ENCODE peak calls at places on chromosome 7, in five cellular contexts. A is HepG2, D is IMR-90, S is K562, B is SK-N-SH. N is an unnamed sample.

GRCh38 chr7:11668727-11669126 is 163.3 kb downstream of the THSD7A start:
- DNase-seq in S (no peak), D (no peak), A (no peak), B (no peak), N (no peak)

GRCh38 chr7:155864271-155864985 is 52.2 kb upstream of the SHH start:
- DNase-seq in D (no peak), A (no peak), S (no peak), B (no peak), N (no peak)

GRCh38 chr7:111126987-111127386 is 36.1 kb downstream of the LRRN3 start:
- DNase-seq in D (peak), B (no peak), S (peak), A (no peak), N (no peak)

GRCh38 chr7:32616625-32617024 is 121.3 kb downstream of the AVL9 start:
- DNase-seq in B (no peak), D (peak), A (no peak), S (peak), N (no peak)

GRCh38 chr7:116443101-116443523 is 56.4 kb upstream of the CAV2 start:
- DNase-seq in S (no peak), A (peak), D (peak), B (peak), N (no peak)

GRCh38 chr7:10973942-10974716 is 457 bp downstream of the PHF14 start:
- DNase-seq in D (peak), B (peak), A (peak), S (peak), N (no peak)

GRCh38 chr7:102883098-102883860 is 29.5 kb upstream of the LRRC17 start:
- DNase-seq in A (no peak), S (no peak), B (no peak), D (peak), N (no peak)

GRCh38 chr7:112120818-112121217 is 85.4 kb downstream of the DOCK4 start:
- DNase-seq in D (no peak), B (no peak), S (no peak), A (no peak), N (peak)

GRCh38 chr7:32774411-32774970 is 117.1 kb downstream of the KBTBD2 start:
- DNase-seq in D (no peak), B (no peak), S (no peak), A (no peak), N (no peak)

GRCh38 chr7:122638459-122638858 is 60.5 kb downstream of the RNF133 start:
- DNase-seq in D (no peak), B (no peak), S (no peak), A (no peak), N (no peak)

GRCh38 chr7:80838643-80839042 is 80.2 kb downstream of the SEMA3C start:
- DNase-seq in D (no peak), A (no peak), B (no peak), S (no peak), N (no peak)

GRCh38 chr7:18497800-18498199 is 2.3 kb downstream of the HDAC9 start:
- DNase-seq in S (no peak), A (no peak), B (no peak), D (no peak), N (no peak)

GRCh38 chr7:116354171-116354545 is 143.8 kb downstream of the TES start:
- DNase-seq in A (no peak), B (no peak), D (peak), S (no peak), N (no peak)

GRCh38 chr7:100949931-100950443 is 653 bp downstream of the MUC3A start:
- DNase-seq in A (no peak), D (no peak), S (no peak), B (no peak), N (no peak)

GRCh38 chr7:25807212-25807611 is 344.8 kb upstream of the NFE2L3 start:
- DNase-seq in B (no peak), D (no peak), S (no peak), A (no peak), N (no peak)

GRCh38 chr7:25809441-25809840 is 342.6 kb upstream of the NFE2L3 start:
- DNase-seq in A (no peak), D (no peak), B (no peak), S (no peak), N (no peak)

GRCh38 chr7:25815711-25816110 is 336.3 kb upstream of the NFE2L3 start:
- DNase-seq in S (no peak), D (no peak), A (no peak), B (no peak), N (no peak)

GRCh38 chr7:25813381-25813780 is 338.6 kb upstream of the NFE2L3 start:
- DNase-seq in S (no peak), A (no peak), B (no peak), D (no peak), N (no peak)

GRCh38 chr7:25812086-25812855 is 339.7 kb upstream of the NFE2L3 start:
- DNase-seq in B (no peak), S (no peak), D (no peak), A (no peak), N (no peak)
- TF ChIP-seq MXI1 in B (no peak), S (no peak), D (no peak), A (no peak), N (no peak)

GRCh38 chr7:41820117-41820671 is 117.3 kb upstream of the INHBA start:
- DNase-seq in B (no peak), S (no peak), D (no peak), A (no peak), N (no peak)
- TF ChIP-seq MXI1 in B (no peak), S (no peak), D (no peak), A (no peak), N (no peak)

DNA sequence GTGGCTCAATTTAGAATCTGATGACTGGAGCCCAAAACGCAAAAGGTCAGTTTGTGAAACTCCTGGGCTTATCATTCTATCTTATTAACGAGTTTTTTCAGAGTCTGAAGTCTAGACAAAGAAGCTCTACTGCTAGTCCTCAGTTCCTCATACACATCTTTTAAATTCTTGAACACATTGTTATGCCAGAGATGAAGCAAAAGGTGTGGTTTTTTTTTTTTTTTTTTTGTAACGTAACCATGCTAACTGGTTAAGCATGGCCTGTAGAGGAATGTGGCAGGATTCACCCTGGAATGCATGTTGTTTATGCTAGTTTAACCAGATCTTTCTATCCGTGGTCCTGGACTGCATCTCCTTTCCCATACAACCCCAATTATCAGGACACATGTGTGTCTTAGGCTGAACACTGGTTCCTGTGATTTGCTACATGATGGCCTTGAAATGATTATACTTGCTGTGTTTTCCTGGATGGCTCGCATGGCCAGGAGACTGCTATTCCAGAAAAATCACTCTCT is 79.3 kb upstream of the MDFIC start:
- DNase-seq in S (no peak), D (no peak), A (no peak), B (no peak), N (no peak)
- TF ChIP-seq MXI1 in S (no peak), D (no peak), A (no peak), B (no peak), N (no peak)

DNA sequence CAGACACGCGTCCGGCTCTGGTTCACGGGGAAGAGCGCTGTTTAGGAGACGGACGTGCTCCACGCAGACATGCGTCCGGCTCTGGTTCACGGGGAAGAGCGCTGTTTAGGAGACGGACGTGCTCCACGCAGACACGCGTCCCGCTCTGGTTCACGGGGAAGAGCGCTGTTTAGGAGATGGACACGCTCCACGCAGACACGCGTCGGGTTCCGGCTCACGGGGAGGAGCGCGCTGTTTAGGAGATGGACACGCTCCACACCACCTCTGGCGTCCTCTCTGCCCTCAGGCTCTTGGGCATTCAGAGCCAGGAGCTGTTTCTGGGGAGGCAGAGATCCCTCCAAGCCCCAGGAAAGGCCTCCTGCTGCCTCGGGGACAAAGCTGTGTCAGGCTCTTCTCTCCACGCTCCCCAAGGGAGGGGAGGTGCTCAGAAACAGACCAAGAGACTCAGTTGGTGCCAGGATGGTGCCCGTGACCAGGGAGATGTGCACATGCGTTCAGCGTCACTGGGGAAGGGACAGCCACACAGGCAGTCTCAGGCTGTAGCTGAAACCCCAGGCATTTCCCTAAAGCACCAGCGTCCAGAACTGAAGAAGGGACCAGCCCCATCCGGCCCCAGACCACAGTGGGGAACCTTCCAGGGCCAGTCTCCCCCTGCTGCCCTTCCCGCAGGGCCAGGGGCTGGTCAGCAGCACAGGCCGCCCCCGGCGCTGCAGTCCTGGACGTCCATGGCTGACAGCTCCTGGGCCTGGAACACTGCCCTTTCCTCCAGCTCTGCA is 175.6 kb downstream of the ELFN1 start:
- DNase-seq in D (no peak), B (peak), A (no peak), S (no peak), N (no peak)
- TF ChIP-seq MXI1 in D (no peak), B (no peak), A (no peak), S (no peak), N (no peak)

GRCh38 chr7:47266799-47267198 is 315.1 kb downstream of the TNS3 start:
- DNase-seq in B (no peak), D (peak), A (peak), S (peak), N (no peak)
- TF ChIP-seq MXI1 in B (no peak), D (no peak), A (no peak), S (no peak), N (no peak)

GRCh38 chr7:16982640-16983103 is 100.9 kb upstream of the AGR3 start:
- DNase-seq in S (peak), B (peak), A (peak), D (peak), N (no peak)
- TF ChIP-seq MXI1 in S (no peak), B (no peak), A (no peak), D (no peak), N (no peak)

GRCh38 chr7:113410791-113411190 is 292.4 kb upstream of the SMIM30 start:
- DNase-seq in B (no peak), D (no peak), S (no peak), A (no peak), N (no peak)

GRCh38 chr7:113408999-113409398 is 290.6 kb upstream of the SMIM30 start:
- DNase-seq in B (no peak), S (no peak), A (no peak), D (no peak), N (no peak)

GRCh38 chr7:113412410-113412809 is 294.1 kb upstream of the SMIM30 start:
- DNase-seq in D (no peak), A (no peak), B (no peak), S (no peak), N (no peak)

DNA sequence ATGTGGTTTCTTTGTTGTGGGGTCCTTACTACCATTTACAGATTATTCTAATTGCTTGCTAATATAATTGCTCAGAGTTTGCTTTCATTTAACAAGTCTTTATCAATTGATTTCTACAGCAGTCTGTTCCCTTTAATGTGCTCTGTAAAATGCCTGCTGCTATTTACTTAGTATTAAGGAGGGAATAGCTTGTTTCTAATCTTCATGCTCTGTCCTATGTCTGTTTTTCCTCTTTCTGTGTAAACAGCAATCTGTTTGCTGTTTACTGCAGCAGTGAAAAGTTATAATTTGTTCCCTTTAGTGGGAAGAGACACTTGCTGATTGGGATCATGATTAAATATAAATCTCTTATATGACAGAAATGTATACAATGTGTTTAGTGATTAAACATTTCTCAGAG is 296.3 kb upstream of the SMIM30 start:
- DNase-seq in S (no peak), A (no peak), B (no peak), D (no peak), N (no peak)
- TF ChIP-seq MXI1 in S (no peak), A (no peak), B (no peak), D (no peak), N (no peak)

DNA sequence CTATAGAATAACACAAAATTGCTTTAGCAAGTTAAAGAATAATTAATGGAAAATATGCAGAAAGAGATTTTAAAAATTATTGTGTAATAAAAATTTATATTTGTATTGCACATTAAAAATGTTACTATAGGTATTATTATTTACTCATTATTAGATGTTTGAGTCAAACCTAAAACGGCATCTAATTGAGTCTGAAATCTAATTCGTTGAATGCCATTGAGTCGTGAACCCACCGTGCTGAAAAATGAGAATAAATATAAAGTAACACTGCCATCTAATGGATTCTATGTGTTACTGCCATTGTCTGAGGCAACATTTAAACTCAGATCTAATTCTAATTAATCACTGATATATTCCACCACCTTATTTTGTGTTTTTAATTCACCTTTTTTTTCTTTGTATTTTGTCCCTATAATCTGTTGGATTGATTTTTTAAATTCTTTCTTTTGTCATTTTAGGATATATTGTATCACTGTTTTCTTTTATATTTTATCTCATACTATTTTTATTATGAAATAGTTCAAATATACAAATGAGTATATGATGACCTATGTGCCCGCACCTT is 62.2 kb downstream of the SAMD9 start:
- DNase-seq in A (peak), S (peak), D (peak), B (peak), N (no peak)
- TF ChIP-seq MXI1 in A (no peak), S (no peak), D (no peak), B (no peak), N (no peak)

GRCh38 chr7:46810986-46811385 is 770.9 kb downstream of the TNS3 start:
- DNase-seq in D (no peak), S (no peak), A (no peak), B (no peak), N (no peak)

GRCh38 chr7:46809886-46810285 is 772.0 kb downstream of the TNS3 start:
- DNase-seq in B (no peak), A (no peak), S (no peak), D (no peak), N (no peak)

GRCh38 chr7:46812047-46812672 is 769.8 kb downstream of the TNS3 start:
- DNase-seq in A (no peak), S (no peak), B (no peak), D (no peak), N (no peak)

GRCh38 chr7:46811529-46811928 is 770.4 kb downstream of the TNS3 start:
- DNase-seq in A (no peak), B (no peak), D (peak), S (no peak), N (no peak)

GRCh38 chr7:46814516-46815250 is 767.2 kb downstream of the TNS3 start:
- DNase-seq in S (no peak), D (no peak), B (no peak), A (no peak), N (no peak)
- TF ChIP-seq MXI1 in S (no peak), D (no peak), B (no peak), A (no peak), N (no peak)

N was measured in GM12878.